ENCODE peak calls at places on chromosomes 1 and 21, in ten cellular contexts. K is adrenal gland, N is thyroid gland, X is A549, E is NB4, F is breast epithelium, M is esophagus squamous epithelium, A is uterus, V is GM12891, Q is IMR-90. I is an unnamed sample.

GRCh38 chr1:53517821-53518352 is 58.7 kb downstream of the DMRTB1 start:
- DNase-seq in M (no peak), A (no peak), K (no peak), N (no peak), E (no peak), V (no peak), X (no peak), F (no peak), Q (no peak), I (no peak)

GRCh38 chr1:214123061-214123784 is 135.4 kb downstream of the PROX1 start:
- DNase-seq in Q (peak), F (peak), V (peak), X (peak), N (peak), M (no peak), K (peak), E (peak), A (peak), I (peak)

GRCh38 chr1:155063550-155064108 is at the start of gene EFNA4:
- DNase-seq in V (peak), F (peak), N (peak), E (peak), Q (peak), K (peak), X (peak), M (peak), A (peak), I (peak)

GRCh38 chr1:112818990-112819689 is 104.0 kb upstream of the PPM1J start:
- DNase-seq in V (no peak), N (no peak), F (no peak), E (peak), X (no peak), Q (peak), M (no peak), A (no peak), K (peak), I (no peak)

GRCh38 chr1:46488343-46489168 is 1.1 kb upstream of the DMBX1 start:
- DNase-seq in K (peak), X (no peak), A (no peak), M (no peak), F (no peak), E (peak), Q (peak), N (no peak), V (no peak), I (no peak)

GRCh38 chr1:88284066-88284465 is 400.0 kb upstream of the PKN2 start:
- DNase-seq in M (no peak), V (no peak), A (no peak), N (no peak), K (no peak), Q (peak), E (no peak), X (no peak), F (no peak), I (no peak)

GRCh38 chr1:32861904-32862698 is 8.6 kb downstream of the FNDC5 start:
- DNase-seq in M (no peak), V (no peak), X (no peak), K (no peak), F (no peak), N (no peak), E (no peak), Q (peak), A (no peak), I (no peak)

GRCh38 chr21:27885296-27885711 is 918.4 kb upstream of the ADAMTS5 start:
- DNase-seq in N (no peak), M (no peak), E (no peak), Q (no peak), F (no peak), X (no peak), A (no peak), V (no peak), K (no peak), I (no peak)

GRCh38 chr21:15848632-15849031 is 118.8 kb downstream of the USP25 start:
- DNase-seq in K (no peak), F (no peak), M (no peak), X (peak), N (no peak), A (no peak), V (no peak), E (no peak), Q (peak), I (no peak)

GRCh38 chr1:212488436-212489283 is 55.9 kb downstream of the NENF start:
- DNase-seq in K (peak), A (peak), M (no peak), X (peak), Q (peak), F (peak), N (peak), V (no peak), E (no peak), I (peak)

GRCh38 chr1:168202941-168203654 is 22.7 kb upstream of the SFT2D2 start:
- DNase-seq in F (peak), N (no peak), Q (peak), V (no peak), K (no peak), E (peak), A (no peak), M (no peak), X (no peak), I (no peak)

GRCh38 chr1:8858888-8859706 is 19.4 kb downstream of the ENO1 start:
- DNase-seq in A (no peak), X (no peak), K (peak), V (no peak), M (no peak), N (peak), F (no peak), E (peak), Q (peak), I (peak)

GRCh38 chr1:231460614-231461013 is 38.5 kb upstream of the EGLN1 start:
- DNase-seq in Q (no peak), A (no peak), F (no peak), K (no peak), X (no peak), V (peak), M (no peak), E (peak), N (no peak), I (peak)

GRCh38 chr1:231465051-231465450 is 43.0 kb upstream of the EGLN1 start:
- DNase-seq in X (no peak), E (no peak), K (no peak), M (no peak), V (no peak), N (no peak), A (no peak), F (no peak), Q (no peak), I (no peak)

GRCh38 chr1:231467986-231468385 is 45.9 kb upstream of the EGLN1 start:
- DNase-seq in Q (no peak), K (no peak), V (no peak), F (no peak), E (no peak), X (no peak), M (no peak), N (no peak), A (no peak), I (no peak)

GRCh38 chr1:231463541-231463940 is 41.5 kb upstream of the EGLN1 start:
- DNase-seq in F (no peak), K (no peak), A (no peak), V (no peak), X (no peak), N (no peak), Q (no peak), M (no peak), E (no peak), I (peak)
- TF ChIP-seq POLR2A in F (no peak), K (no peak), A (no peak), V (no peak), X (no peak), N (no peak), Q (no peak), M (no peak), E (no peak), I (no peak)

DNA sequence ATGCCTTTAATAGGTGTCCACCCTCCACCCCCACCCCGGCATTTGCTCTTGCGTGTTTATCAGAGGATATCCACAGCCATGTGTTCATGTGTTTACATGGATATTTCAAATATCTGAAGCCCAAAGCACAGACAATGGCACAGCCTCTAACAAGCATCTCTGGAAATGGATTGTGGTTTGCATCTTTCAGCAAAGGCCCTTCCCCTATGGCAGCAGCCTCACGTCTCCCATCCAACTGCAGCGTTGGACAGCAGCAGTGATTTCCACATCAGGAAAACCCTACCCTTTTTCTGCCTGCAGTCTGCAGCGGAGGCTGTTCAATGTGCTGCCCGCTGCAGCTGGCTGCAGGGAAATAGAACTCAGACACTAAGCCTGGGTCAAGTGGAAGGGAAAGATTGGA is 1.6 kb downstream of the RASSF5 start:
- DNase-seq in E (no peak), M (no peak), Q (peak), F (no peak), K (no peak), N (peak), V (no peak), A (no peak), X (no peak), I (peak)
- TF ChIP-seq POLR2A in E (no peak), M (no peak), Q (no peak), F (no peak), K (no peak), N (no peak), V (no peak), A (no peak), X (no peak), I (no peak)

DNA sequence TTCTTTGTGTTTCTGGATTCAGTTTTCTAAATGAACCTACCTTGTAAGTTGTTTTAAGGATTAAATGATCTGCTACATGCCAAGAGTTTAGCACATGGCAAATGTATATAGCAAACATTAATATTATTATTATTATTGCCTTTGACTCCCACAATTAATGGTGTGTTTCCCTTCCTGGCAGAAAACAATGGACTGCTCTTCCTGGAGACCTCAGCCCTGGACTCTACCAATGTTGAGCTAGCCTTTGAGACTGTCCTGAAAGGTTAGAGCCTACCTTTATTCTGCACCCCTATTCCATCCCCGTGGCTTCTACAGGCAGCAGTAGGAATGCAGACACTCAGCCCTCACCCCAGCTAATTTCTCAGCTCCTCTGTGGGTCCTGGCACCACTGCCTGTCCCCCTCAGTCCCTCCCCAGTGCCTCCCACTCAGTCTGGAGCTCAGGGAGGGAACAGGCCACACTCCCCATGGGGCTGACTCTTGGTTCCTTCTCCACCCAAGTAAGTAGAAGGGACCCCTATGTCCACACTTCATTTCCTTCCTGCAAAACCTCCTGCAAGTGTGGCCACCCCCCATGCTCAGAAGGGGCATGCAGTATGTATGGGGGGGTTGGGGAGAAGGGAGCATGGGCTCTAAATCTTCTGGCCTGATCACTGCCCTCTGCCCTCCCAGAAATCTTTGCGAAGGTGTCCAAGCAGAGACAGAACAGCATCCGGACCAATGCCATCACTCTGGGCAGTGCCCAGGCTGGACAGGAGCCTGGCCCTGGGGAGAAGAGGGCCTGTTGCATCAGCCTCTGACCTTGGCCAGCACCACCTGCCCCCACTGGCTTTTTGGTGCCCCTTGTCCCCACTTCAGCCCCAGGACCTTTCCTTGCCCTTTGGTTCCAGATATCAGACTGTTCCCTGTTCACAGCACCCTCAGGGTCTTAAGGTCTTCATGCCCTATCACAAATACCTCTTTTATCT is 8.8 kb downstream of the RAB25 start:
- DNase-seq in V (no peak), A (no peak), K (no peak), Q (no peak), N (no peak), E (peak), X (no peak), M (no peak), F (no peak), I (no peak)
- TF ChIP-seq POLR2A in V (no peak), A (no peak), K (no peak), Q (no peak), N (no peak), E (no peak), X (no peak), M (no peak), F (no peak), I (no peak)

DNA sequence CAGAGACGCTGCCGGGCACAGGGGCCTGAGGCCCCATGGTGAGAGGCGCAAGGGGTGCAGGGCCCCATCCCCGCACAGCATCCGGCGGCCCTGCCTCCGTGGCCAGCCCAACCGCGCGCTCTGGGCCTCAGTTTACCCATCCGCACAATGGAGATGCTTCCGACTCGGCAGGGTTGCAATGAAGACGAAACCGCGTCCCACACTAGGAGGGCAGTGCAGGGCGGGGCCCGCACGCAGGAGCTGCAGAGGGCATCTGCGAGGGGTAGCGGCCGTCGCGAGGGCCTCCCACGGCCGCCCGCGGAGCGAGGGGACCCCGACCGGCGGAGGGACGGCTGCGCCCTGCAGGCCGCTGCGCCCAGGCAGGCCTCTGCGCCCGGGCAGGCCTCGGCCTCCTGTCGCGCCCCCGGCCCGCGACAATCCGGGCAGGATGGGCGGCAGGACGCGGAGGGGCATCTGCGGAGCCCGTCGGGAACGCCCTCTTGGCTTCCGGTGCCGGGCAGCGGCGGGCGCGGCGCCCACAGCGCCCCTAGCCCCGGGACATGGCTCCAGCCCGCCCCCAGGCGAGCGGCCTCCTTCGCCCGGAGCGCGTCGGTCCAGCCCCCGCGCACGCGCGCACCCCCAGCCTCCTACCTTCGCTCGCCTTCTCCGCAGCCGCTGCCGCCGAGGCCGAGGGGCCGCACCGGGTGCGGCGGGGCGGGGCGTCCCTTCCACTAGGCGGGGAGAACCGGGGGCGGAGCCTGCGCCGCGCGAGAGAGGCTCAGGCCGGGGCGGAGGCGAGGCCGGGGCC is 15.3 kb downstream of the RNU1-1 start:
- DNase-seq in N (peak), V (peak), F (peak), Q (peak), A (peak), X (peak), M (no peak), E (peak), K (peak), I (peak)
- TF ChIP-seq POLR2A in N (peak), V (no peak), F (no peak), Q (no peak), A (peak), X (peak), M (peak), E (peak), K (peak), I (no peak)

GRCh38 chr1:2412395-2412772 is at the start of gene PEX10:
- DNase-seq in N (peak), M (peak), F (peak), X (peak), Q (peak), A (peak), V (peak), E (peak), K (peak), I (peak)
- TF ChIP-seq POLR2A in N (peak), M (no peak), F (no peak), X (no peak), Q (peak), A (peak), V (no peak), E (peak), K (peak), I (peak)

GRCh38 chr1:6577831-6578525 is 1.8 kb upstream of the ZBTB48 start:
- DNase-seq in F (peak), N (no peak), A (no peak), K (no peak), Q (no peak), E (peak), M (no peak), X (no peak), V (no peak), I (no peak)

GRCh38 chr1:6580588-6581270 is 935 bp downstream of the ZBTB48 start:
- DNase-seq in X (no peak), K (peak), F (no peak), Q (no peak), E (peak), M (no peak), N (no peak), A (no peak), V (no peak), I (peak)

GRCh38 chr1:6580119-6580587 is 359 bp downstream of the ZBTB48 start:
- DNase-seq in E (peak), M (no peak), Q (no peak), A (no peak), N (no peak), K (no peak), F (no peak), X (no peak), V (no peak), I (no peak)

GRCh38 chr1:6578624-6579373 is 995 bp upstream of the ZBTB48 start:
- DNase-seq in A (no peak), N (no peak), K (peak), V (no peak), E (no peak), Q (no peak), F (no peak), M (no peak), X (no peak), I (no peak)

GRCh38 chr1:6579374-6580118 is at the start of gene ZBTB48:
- DNase-seq in N (peak), X (peak), K (peak), A (peak), V (peak), E (peak), M (peak), F (peak), Q (peak), I (peak)
- TF ChIP-seq POLR2A in N (peak), X (peak), K (peak), A (peak), V (peak), E (peak), M (peak), F (peak), Q (peak), I (peak)

I was measured in body of pancreas.